ENCODE peak calls at places on chromosome 7, in eight cellular contexts. K is GOT3, Z is progenitor cell of endocrine pancreas, N is memory B cell, L is NCI-H1092, G is transverse colon, D is substantia nigra, U is NCI-H446. I is an unnamed sample.

GRCh38 chr7:134535919-134536299 is 8.5 kb downstream of the AKR1B10 start:
- DNase-seq in K (no peak), Z (no peak), N (no peak), L (no peak), G (no peak), D (no peak), U (no peak), I (no peak)

GRCh38 chr7:129569811-129570215 is 41.7 kb upstream of the NRF1 start:
- DNase-seq in K (no peak), Z (no peak), N (no peak), L (no peak), G (peak; percentile 55), D (no peak), U (no peak), I (no peak)

GRCh38 chr7:55432937-55433784 is 68.0 kb downstream of the LANCL2 start:
- DNase-seq in K (no peak), Z (no peak), N (no peak), L (peak; percentile 62), G (no peak), D (no peak), U (no peak), I (peak; percentile 37)

GRCh38 chr7:93551063-93551895 is 23.2 kb downstream of the CALCR start:
- DNase-seq in K (no peak), Z (no peak), N (no peak), L (no peak), G (no peak), D (no peak), U (no peak), I (no peak)

GRCh38 chr7:34042406-34042805 is 137.1 kb downstream of the BMPER start:
- DNase-seq in K (no peak), Z (no peak), N (no peak), L (no peak), G (no peak), D (no peak), U (no peak), I (no peak)

GRCh38 chr7:140393756-140394306 is 4.5 kb downstream of the SLC37A3 start:
- DNase-seq in K (no peak), Z (no peak), N (no peak), L (no peak), G (no peak), D (no peak), U (no peak), I (no peak)

GRCh38 chr7:130369110-130369711 is 11.1 kb upstream of the CPA1 start:
- DNase-seq in K (no peak), Z (no peak), N (no peak), L (no peak), G (no peak), D (no peak), U (no peak), I (no peak)

GRCh38 chr7:132933076-132933466 is 148.8 kb downstream of the CHCHD3 start:
- DNase-seq in K (no peak), Z (no peak), N (no peak), L (no peak), G (no peak), D (no peak), U (no peak), I (no peak)

GRCh38 chr7:47149208-47149864 is 432.6 kb downstream of the TNS3 start:
- DNase-seq in K (no peak), Z (no peak), N (no peak), L (no peak), G (no peak), D (no peak), U (no peak), I (no peak)

GRCh38 chr7:155466814-155467675 is 9.1 kb downstream of the EN2 start:
- DNase-seq in K (no peak), Z (peak; percentile 62), N (no peak), L (peak; percentile 78), G (no peak), D (no peak), U (no peak), I (no peak)

GRCh38 chr7:134948246-134948645 is 38.1 kb upstream of the AGBL3 start:
- DNase-seq in K (no peak), Z (no peak), N (no peak), L (no peak), G (no peak), D (no peak), U (no peak), I (no peak)

GRCh38 chr7:137847418-137848050 is 760 bp upstream of the DGKI start:
- DNase-seq in K (no peak), Z (no peak), N (no peak), L (no peak), G (no peak), D (no peak), U (no peak), I (no peak)

GRCh38 chr7:12557282-12557681 is 13.2 kb upstream of the SCIN start:
- DNase-seq in K (no peak), Z (no peak), N (no peak), L (no peak), G (no peak), D (no peak), U (no peak), I (no peak)

GRCh38 chr7:47314728-47315601 is 266.9 kb downstream of the TNS3 start:
- DNase-seq in K (no peak), Z (no peak), N (no peak), L (no peak), G (no peak), D (peak; percentile 52), U (no peak), I (no peak)

GRCh38 chr7:22356010-22356854 is 722 bp downstream of the RAPGEF5 start:
- DNase-seq in K (no peak), Z (no peak), N (no peak), L (no peak), G (peak; percentile 52), D (no peak), U (no peak), I (no peak)

GRCh38 chr7:84236398-84236797 is 41.8 kb upstream of the SEMA3A start:
- DNase-seq in K (no peak), Z (no peak), N (no peak), L (no peak), G (no peak), D (no peak), U (no peak), I (no peak)

GRCh38 chr7:34991938-34992840 is 45.1 kb downstream of the DPY19L1 start:
- DNase-seq in K (no peak), Z (no peak), N (no peak), L (no peak), G (peak; percentile 51), D (no peak), U (no peak), I (no peak)

GRCh38 chr7:18402488-18403183 is 92.9 kb upstream of the HDAC9 start:
- DNase-seq in K (no peak), Z (no peak), N (no peak), L (no peak), G (no peak), D (no peak), U (no peak), I (no peak)

GRCh38 chr7:18590744-18591340 is 95.3 kb downstream of the HDAC9 start:
- DNase-seq in K (no peak), Z (no peak), N (no peak), L (no peak), G (no peak), D (no peak), U (peak; percentile 56), I (peak; percentile 56)

GRCh38 chr7:93968911-93969620 is 35.1 kb downstream of the BET1 start:
- DNase-seq in K (no peak), Z (no peak), N (no peak), L (no peak), G (no peak), D (no peak), U (no peak), I (no peak)

GRCh38 chr7:147497246-147497645 is 1093.3 kb upstream of the C7orf33 start:
- DNase-seq in K (no peak), Z (no peak), N (no peak), L (no peak), G (no peak), D (no peak), U (no peak), I (no peak)

GRCh38 chr7:75737856-75738603 is 711 bp downstream of the HIP1 start:
- DNase-seq in K (no peak), Z (no peak), N (no peak), L (no peak), G (peak; percentile 22), D (no peak), U (no peak), I (no peak)

GRCh38 chr7:104534149-104534548 is 205.7 kb downstream of the LHFPL3 start:
- DNase-seq in K (no peak), Z (no peak), N (no peak), L (no peak), G (no peak), D (no peak), U (no peak), I (no peak)

GRCh38 chr7:28123752-28124151 is 56.8 kb downstream of the JAZF1 start:
- DNase-seq in K (no peak), Z (no peak), N (no peak), L (no peak), G (no peak), D (no peak), U (no peak), I (no peak)

GRCh38 chr7:1341361-1341675 is 108.6 kb downstream of the UNCX start:
- DNase-seq in K (no peak), Z (no peak), N (no peak), L (no peak), G (no peak), D (no peak), U (no peak), I (no peak)

GRCh38 chr7:15995027-15995426 is 308.5 kb upstream of the MEOX2 start:
- DNase-seq in K (no peak), Z (no peak), N (no peak), L (no peak), G (no peak), D (no peak), U (no peak), I (no peak)

GRCh38 chr7:12524794-12525386 is 45.6 kb upstream of the SCIN start:
- DNase-seq in K (no peak), Z (no peak), N (peak; percentile 43), L (peak; percentile 47), G (no peak), D (no peak), U (peak; percentile 16), I (peak; percentile 48)

GRCh38 chr7:134593530-134594392 is 44.9 kb downstream of the AKR1B15 start:
- DNase-seq in K (peak; percentile 59), Z (no peak), N (no peak), L (no peak), G (peak; percentile 41), D (peak; percentile 79), U (no peak), I (no peak)

GRCh38 chr7:21011153-21011552 is 224.5 kb upstream of the SP8 start:
- DNase-seq in K (no peak), Z (no peak), N (no peak), L (no peak), G (no peak), D (no peak), U (no peak), I (no peak)

GRCh38 chr7:818031-818699 is 14.1 kb upstream of the SUN1 start:
- DNase-seq in K (no peak), Z (no peak), N (peak; percentile 12), L (no peak), G (no peak), D (no peak), U (peak; percentile 24), I (no peak)

GRCh38 chr7:55028011-55028410 is 9.2 kb downstream of the EGFR start:
- DNase-seq in K (no peak), Z (no peak), N (no peak), L (no peak), G (no peak), D (no peak), U (no peak), I (no peak)

GRCh38 chr7:108451296-108451848 is 4.9 kb downstream of the NRCAM start:
- DNase-seq in K (no peak), Z (no peak), N (no peak), L (no peak), G (no peak), D (no peak), U (no peak), I (no peak)

GRCh38 chr7:72805526-72806494 is 22.2 kb downstream of the TYW1B start:
- DNase-seq in K (no peak), Z (no peak), N (no peak), L (no peak), G (no peak), D (no peak), U (no peak), I (no peak)

GRCh38 chr7:69765879-69766278 is 167.6 kb downstream of the AUTS2 start:
- DNase-seq in K (no peak), Z (no peak), N (no peak), L (no peak), G (no peak), D (no peak), U (no peak), I (no peak)